ENCODE peak calls at places on chromosome 10, in four cellular contexts. K, J, G and X are unnamed samples.

GRCh38 chr10:16891375-16892313 is 74.4 kb upstream of the RSU1 start:
- DNase-seq in K (peak), J (peak), G (no peak), X (peak)

GRCh38 chr10:5596611-5597341 is 69.6 kb downstream of the ASB13 start:
- DNase-seq in K (no peak), J (no peak), G (no peak), X (no peak)

GRCh38 chr10:18616337-18616736 is 35.0 kb downstream of the NSUN6 start:
- DNase-seq in K (no peak), J (no peak), G (no peak), X (no peak)

GRCh38 chr10:30988831-30989458 is 42.7 kb downstream of the ZNF438 start:
- DNase-seq in K (no peak), J (no peak), G (no peak), X (no peak)

GRCh38 chr10:121591186-121591585 is 7.1 kb downstream of the FGFR2 start:
- DNase-seq in K (no peak), J (no peak), G (no peak), X (no peak)

GRCh38 chr10:99520804-99521473 is 11.8 kb upstream of the NKX2-3 start:
- DNase-seq in K (no peak), J (no peak), G (no peak), X (no peak)

GRCh38 chr10:109393425-109393824 is 529.9 kb downstream of the XPNPEP1 start:
- DNase-seq in K (no peak), J (no peak), G (no peak), X (no peak)

GRCh38 chr10:48240196-48240595 is 34.3 kb downstream of the FRMPD2 start:
- DNase-seq in K (no peak), J (no peak), G (no peak), X (no peak)

GRCh38 chr10:48557511-48558123 is 47.3 kb downstream of the ARHGAP22 start:
- DNase-seq in K (no peak), J (no peak), G (no peak), X (no peak)

GRCh38 chr10:60197206-60197605 is 192.5 kb downstream of the ANK3 start:
- DNase-seq in K (no peak), J (no peak), G (no peak), X (no peak)

GRCh38 chr10:62817120-62817762 is 1.1 kb upstream of the EGR2 start:
- DNase-seq in K (peak), J (no peak), G (no peak), X (peak)

GRCh38 chr10:17590969-17591645 is 26.1 kb downstream of the HACD1 start:
- DNase-seq in K (no peak), J (no peak), G (no peak), X (no peak)

GRCh38 chr10:114821915-114822770 is 563 bp downstream of the FHIP2A start:
- DNase-seq in K (peak), J (peak), G (no peak), X (peak)

GRCh38 chr10:114285961-114286441 is 46.9 kb downstream of the VWA2 start:
- DNase-seq in K (no peak), J (no peak), G (no peak), X (no peak)

GRCh38 chr10:30502266-30503058 is 68.5 kb downstream of the MAP3K8 start:
- DNase-seq in K (peak), J (no peak), G (no peak), X (no peak)

GRCh38 chr10:114538544-114538906 is 119.5 kb downstream of the ABLIM1 start:
- DNase-seq in K (no peak), J (no peak), G (no peak), X (no peak)

GRCh38 chr10:132371641-132372081 is 25.3 kb upstream of the PWWP2B start:
- DNase-seq in K (no peak), J (peak), G (no peak), X (no peak)

GRCh38 chr10:102400061-102400460 is 4.6 kb downstream of the NFKB2 start:
- DNase-seq in K (no peak), J (no peak), G (no peak), X (no peak)

GRCh38 chr10:66151346-66151745 is 774.5 kb upstream of the LRRTM3 start:
- DNase-seq in K (no peak), J (no peak), G (no peak), X (no peak)

GRCh38 chr10:34489973-34490372 is 325.1 kb downstream of the PARD3 start:
- DNase-seq in K (no peak), J (no peak), G (no peak), X (no peak)

GRCh38 chr10:66651308-66652082 is 274.3 kb upstream of the LRRTM3 start:
- DNase-seq in K (no peak), J (no peak), G (no peak), X (no peak)

GRCh38 chr10:11468126-11468742 is 143.2 kb downstream of the USP6NL start:
- DNase-seq in K (no peak), J (no peak), G (peak), X (no peak)

GRCh38 chr10:23742368-23742767 is 303.5 kb downstream of the OTUD1 start:
- DNase-seq in K (no peak), J (no peak), G (no peak), X (no peak)

GRCh38 chr10:77333610-77334340 is 303.8 kb downstream of the KCNMA1 start:
- DNase-seq in K (no peak), J (no peak), G (no peak), X (no peak)

GRCh38 chr10:20746856-20747255 is 150.3 kb downstream of the NEBL start:
- DNase-seq in K (no peak), J (no peak), G (no peak), X (no peak)

GRCh38 chr10:33163941-33164824 is 170.3 kb downstream of the NRP1 start:
- DNase-seq in K (no peak), J (no peak), G (peak), X (no peak)

GRCh38 chr10:79221110-79222051 is 125.9 kb upstream of the PPIF start:
- DNase-seq in K (no peak), J (no peak), G (no peak), X (peak)

GRCh38 chr10:110502851-110503301 is 5.2 kb downstream of the DUSP5 start:
- DNase-seq in K (no peak), J (no peak), G (no peak), X (no peak)

GRCh38 chr10:43084812-43085211 is 7.9 kb downstream of the RET start:
- DNase-seq in K (no peak), J (no peak), G (no peak), X (no peak)

GRCh38 chr10:49619613-49620012 is 5.8 kb downstream of the CHAT start:
- DNase-seq in K (no peak), J (peak), G (no peak), X (no peak)

GRCh38 chr10:59670269-59670668 is 39.4 kb downstream of the SLC16A9 start:
- DNase-seq in K (no peak), J (no peak), G (no peak), X (no peak)

GRCh38 chr10:119412831-119413737 is 129.4 kb downstream of the RGS10 start:
- DNase-seq in K (no peak), J (no peak), G (no peak), X (no peak)

GRCh38 chr10:5546891-5547683 is 22.3 kb downstream of the CALML3 start:
- DNase-seq in K (no peak), J (peak), G (no peak), X (no peak)